ENCODE peak calls at places on chromosomes 4 and X, in six cellular contexts. T is stimulated activated CD8-positive, alpha-beta memory T cell treated with anti-CD3 and anti-CD28 coated beads, Interleukin-7, amount 100 ng/mL, for 1 hour; W is esophagus muscularis mucosa; I is activated CD8-positive, alpha-beta memory T cell treated with anti-CD3 and anti-CD28 coated beads, Interleukin-2, amount 50 U/mL, for 48 hours; V is neural crest cell; K is heart left ventricle. B is an unnamed sample.

GRCh38 chr4:162201673-162202072 is 37.9 kb upstream of the FSTL5 start:
- DNase-seq in V (no peak), I (no peak), T (no peak), W (no peak), K (no peak), B (no peak)

GRCh38 chr4:187286536-187286935 is 562.9 kb upstream of the FAT1 start:
- DNase-seq in W (no peak), K (no peak), I (no peak), V (no peak), T (no peak), B (no peak)

GRCh38 chr4:122252584-122252983 is 100.5 kb downstream of the BLTP1 start:
- DNase-seq in T (no peak), W (no peak), K (no peak), I (no peak), V (no peak), B (no peak)

GRCh38 chr4:81631958-81632439 is 160.3 kb upstream of the RASGEF1B start:
- DNase-seq in I (no peak), T (no peak), V (no peak), W (no peak), K (no peak), B (peak)

GRCh38 chrX:489805-490204 is 103.1 kb upstream of the PPP2R3B start:
- DNase-seq in I (no peak), K (no peak), W (no peak), V (no peak), T (no peak), B (no peak)

GRCh38 chrX:155070975-155071693 is at the start of the genes BRCC3, CMC4 and MTCP1:
- DNase-seq in K (peak), W (peak), T (peak), I (peak), V (peak), B (peak)

GRCh38 chr4:17030543-17030942 is 132.1 kb upstream of the LDB2 start:
- DNase-seq in W (peak), T (no peak), I (no peak), K (no peak), V (no peak), B (no peak)

GRCh38 chrX:19593684-19594083 is 78.4 kb upstream of the MAP3K15 start:
- DNase-seq in W (no peak), V (no peak), T (no peak), I (no peak), K (no peak), B (no peak)

GRCh38 chrX:44765556-44765955 is 78.3 kb upstream of the DUSP21 start:
- DNase-seq in I (no peak), V (no peak), T (no peak), K (no peak), W (no peak), B (no peak)

GRCh38 chr4:175509320-175509719 is 302.7 kb downstream of the GPM6A start:
- DNase-seq in W (no peak), T (no peak), V (no peak), K (no peak), I (no peak), B (no peak)

GRCh38 chr4:80538276-80538926 is 202.9 kb downstream of the CFAP299 start:
- DNase-seq in T (no peak), W (no peak), K (no peak), I (no peak), V (no peak), B (no peak)

GRCh38 chr4:185099940-185100339 is 43.1 kb upstream of the SLC25A4 start:
- DNase-seq in I (no peak), V (no peak), T (no peak), K (no peak), W (no peak), B (no peak)

GRCh38 chr4:147078875-147079658 is 133.4 kb upstream of the TTC29 start:
- DNase-seq in I (no peak), V (no peak), W (no peak), K (peak), T (no peak), B (no peak)

GRCh38 chr4:162865102-162865501 is 301.6 kb downstream of the NAF1 start:
- DNase-seq in I (no peak), V (no peak), K (no peak), T (no peak), W (no peak), B (no peak)